ENCODE peak calls at places on chromosomes 2 and 18, in six cellular contexts. T is CD8-positive, alpha-beta T cell; P is CD8-positive, alpha-beta memory T cell; B is heart left ventricle; X is nucleus accumbens; V is cardiac septum. M is an unnamed sample.

GRCh38 chr2:100606740-100607343 is 44.0 kb downstream of the PDCL3 start:
- DNase-seq in T (no peak), P (no peak), B (no peak), X (peak), V (no peak), M (peak)

GRCh38 chr2:147327636-147328035 is 517.2 kb upstream of the ACVR2A start:
- DNase-seq in T (no peak), P (no peak), B (no peak), X (no peak), V (no peak), M (no peak)

GRCh38 chr2:98126061-98126460 is 39.1 kb downstream of the VWA3B start:
- DNase-seq in T (no peak), P (no peak), B (no peak), X (no peak), V (no peak), M (no peak)

GRCh38 chr18:47997338-47997780 is 66.9 kb upstream of the SMAD2 start:
- DNase-seq in T (no peak), P (no peak), B (no peak), X (no peak), V (no peak), M (no peak)

GRCh38 chr18:48126240-48126639 is 195.8 kb upstream of the SMAD2 start:
- DNase-seq in T (no peak), P (no peak), B (no peak), X (no peak), V (no peak), M (no peak)

GRCh38 chr2:43288417-43289305 is 62.3 kb upstream of the ZFP36L2 start:
- DNase-seq in T (no peak), P (no peak), B (no peak), X (no peak), V (no peak), M (no peak)

GRCh38 chr2:233063269-233063975 is 3.3 kb downstream of the INPP5D start:
- DNase-seq in T (no peak), P (no peak), B (peak), X (no peak), V (no peak), M (peak)

GRCh38 chr2:45055261-45055660 is 46.0 kb upstream of the SIX2 start:
- DNase-seq in T (no peak), P (no peak), B (no peak), X (no peak), V (no peak), M (no peak)

GRCh38 chr2:100755441-100755840 is 64.5 kb upstream of the NPAS2 start:
- DNase-seq in T (no peak), P (no peak), B (no peak), X (no peak), V (no peak), M (no peak)

GRCh38 chr2:178990533-178991241 is 59.2 kb downstream of the CCDC141 start:
- DNase-seq in T (no peak), P (no peak), B (no peak), X (no peak), V (no peak), M (no peak)

GRCh38 chr2:120400546-120400945 is 54.6 kb downstream of the INHBB start:
- DNase-seq in T (no peak), P (peak), B (no peak), X (no peak), V (peak), M (no peak)

GRCh38 chr18:6482198-6482977 is 67.7 kb upstream of the L3MBTL4 start:
- DNase-seq in T (no peak), P (no peak), B (peak), X (no peak), V (no peak), M (peak)

GRCh38 chr2:120893874-120894584 is 158.4 kb downstream of the GLI2 start:
- DNase-seq in T (no peak), P (no peak), B (no peak), X (peak), V (no peak), M (no peak)

GRCh38 chr2:213315168-213315876 is 31.1 kb downstream of the SPAG16 start:
- DNase-seq in T (no peak), P (no peak), B (no peak), X (no peak), V (no peak), M (no peak)

GRCh38 chr2:11863103-11863502 is 116.7 kb downstream of the LPIN1 start:
- DNase-seq in T (peak), P (no peak), B (no peak), X (no peak), V (no peak), M (no peak)

GRCh38 chr2:53970095-53970897 is 497 bp downstream of the PSME4 start:
- DNase-seq in T (peak), P (peak), B (peak), X (peak), V (no peak), M (no peak)

GRCh38 chr2:1736997-1737480 is 7.3 kb downstream of the PXDN start:
- DNase-seq in T (no peak), P (no peak), B (no peak), X (no peak), V (peak), M (peak)

GRCh38 chr2:178075006-178075326 is 2.4 kb upstream of the PDE11A start:
- DNase-seq in T (no peak), P (no peak), B (no peak), X (no peak), V (no peak), M (no peak)

GRCh38 chr2:37472959-37473358 is 128.5 kb downstream of the QPCT start:
- DNase-seq in T (no peak), P (no peak), B (no peak), X (no peak), V (no peak), M (peak)

GRCh38 chr2:4992226-4992625 is 700.0 kb upstream of the SOX11 start:
- DNase-seq in T (no peak), P (no peak), B (no peak), X (no peak), V (no peak), M (no peak)

GRCh38 chr2:230664128-230664527 is 48.5 kb upstream of the CAB39 start:
- DNase-seq in T (no peak), P (no peak), B (peak), X (no peak), V (no peak), M (no peak)

GRCh38 chr2:109144271-109144670 is 15.3 kb downstream of the SH3RF3 start:
- DNase-seq in T (no peak), P (no peak), B (no peak), X (no peak), V (no peak), M (no peak)

GRCh38 chr2:203759692-203760365 is 53.4 kb downstream of the CD28 start:
- DNase-seq in T (no peak), P (no peak), B (no peak), X (no peak), V (no peak), M (no peak)